ENCODE peak calls at places on chromosomes 7 and 10, in seven cellular contexts. One of them, this sample, is unnamed. For H3K4me1 and H3K9me3, the result is how much of the 10 kb centered on the place peaks cover.

GRCh38 chr10:59560990-59561389 is 148.7 kb downstream of the SLC16A9 start:
- DNase-seq in CD8-positive, alpha-beta T cell: no peak
- DNase-seq in thyroid gland: no peak
- DNase-seq in transverse colon: no peak
- DNase-seq in endodermal cell: no peak
- DNase-seq in IMR-90: no peak
- DNase-seq in A549: no peak
- DNase-seq in this sample: no peak

GRCh38 chr7:31508823-31509222 is 5.1 kb upstream of the ITPRID1 start:
- DNase-seq in A549: no peak
- DNase-seq in CD8-positive, alpha-beta T cell: no peak
- DNase-seq in endodermal cell: no peak
- DNase-seq in transverse colon: no peak
- DNase-seq in IMR-90: no peak
- DNase-seq in thyroid gland: no peak
- DNase-seq in this sample: no peak

GRCh38 chr10:123569436-123570010 is 96.6 kb upstream of the GPR26 start:
- DNase-seq in A549: no peak
- DNase-seq in IMR-90: no peak
- DNase-seq in thyroid gland: no peak
- DNase-seq in CD8-positive, alpha-beta T cell: no peak
- DNase-seq in transverse colon: no peak
- DNase-seq in endodermal cell: peak
- DNase-seq in this sample: no peak

GRCh38 chr7:155377837-155378579 is 79.9 kb upstream of the EN2 start:
- DNase-seq in IMR-90: peak
- DNase-seq in CD8-positive, alpha-beta T cell: no peak
- DNase-seq in endodermal cell: peak
- DNase-seq in A549: no peak
- DNase-seq in transverse colon: peak
- DNase-seq in thyroid gland: peak
- DNase-seq in this sample: no peak

GRCh38 chr10:130341325-130341724 is 205.1 kb downstream of the GLRX3 start:
- DNase-seq in endodermal cell: peak
- DNase-seq in A549: no peak
- DNase-seq in thyroid gland: no peak
- DNase-seq in transverse colon: no peak
- DNase-seq in CD8-positive, alpha-beta T cell: no peak
- DNase-seq in IMR-90: no peak
- DNase-seq in this sample: no peak

GRCh38 chr7:38932509-38933168 is 23.6 kb upstream of the VPS41 start:
- DNase-seq in A549: peak
- DNase-seq in IMR-90: peak
- DNase-seq in transverse colon: peak
- DNase-seq in CD8-positive, alpha-beta T cell: peak
- DNase-seq in endodermal cell: peak
- DNase-seq in thyroid gland: peak
- DNase-seq in this sample: peak

GRCh38 chr10:78212134-78212785 is 178.6 kb downstream of the RPS24 start:
- DNase-seq in CD8-positive, alpha-beta T cell: no peak
- DNase-seq in endodermal cell: no peak
- DNase-seq in transverse colon: no peak
- DNase-seq in A549: no peak
- DNase-seq in IMR-90: no peak
- DNase-seq in thyroid gland: peak
- DNase-seq in this sample: no peak

GRCh38 chr7:2017914-2018785 is 214.6 kb downstream of the MAD1L1 start:
- DNase-seq in IMR-90: no peak
- DNase-seq in CD8-positive, alpha-beta T cell: no peak
- DNase-seq in transverse colon: no peak
- DNase-seq in endodermal cell: no peak
- DNase-seq in A549: no peak
- DNase-seq in thyroid gland: no peak
- DNase-seq in this sample: no peak

GRCh38 chr7:460374-461117 is 59.1 kb downstream of the PDGFA start:
- DNase-seq in transverse colon: no peak
- DNase-seq in CD8-positive, alpha-beta T cell: no peak
- DNase-seq in IMR-90: peak
- DNase-seq in endodermal cell: peak
- DNase-seq in thyroid gland: no peak
- DNase-seq in A549: no peak
- DNase-seq in this sample: no peak

GRCh38 chr7:20778063-20778721 is 8.5 kb downstream of the SP8 start:
- DNase-seq in endodermal cell: peak
- DNase-seq in thyroid gland: peak
- DNase-seq in A549: peak
- DNase-seq in transverse colon: peak
- DNase-seq in CD8-positive, alpha-beta T cell: no peak
- DNase-seq in IMR-90: no peak
- DNase-seq in this sample: no peak

GRCh38 chr10:77346031-77346430 is 291.6 kb downstream of the KCNMA1 start:
- DNase-seq in CD8-positive, alpha-beta T cell: no peak
- DNase-seq in A549: no peak
- DNase-seq in endodermal cell: no peak
- DNase-seq in IMR-90: no peak
- DNase-seq in transverse colon: no peak
- DNase-seq in thyroid gland: peak
- DNase-seq in this sample: no peak

GRCh38 chr7:121103091-121103490 is 114.6 kb downstream of the CPED1 start:
- DNase-seq in thyroid gland: no peak
- DNase-seq in CD8-positive, alpha-beta T cell: no peak
- DNase-seq in transverse colon: no peak
- DNase-seq in endodermal cell: no peak
- DNase-seq in A549: no peak
- DNase-seq in IMR-90: no peak
- DNase-seq in this sample: no peak
- H3K4me1 ChIP-seq in thyroid gland: under half
- H3K4me1 ChIP-seq in CD8-positive, alpha-beta T cell: under half
- H3K4me1 ChIP-seq in transverse colon: under half
- H3K4me1 ChIP-seq in endodermal cell: under half
- H3K4me1 ChIP-seq in A549: under half
- H3K4me1 ChIP-seq in IMR-90: under half
- H3K4me1 ChIP-seq in this sample: under half

DNA sequence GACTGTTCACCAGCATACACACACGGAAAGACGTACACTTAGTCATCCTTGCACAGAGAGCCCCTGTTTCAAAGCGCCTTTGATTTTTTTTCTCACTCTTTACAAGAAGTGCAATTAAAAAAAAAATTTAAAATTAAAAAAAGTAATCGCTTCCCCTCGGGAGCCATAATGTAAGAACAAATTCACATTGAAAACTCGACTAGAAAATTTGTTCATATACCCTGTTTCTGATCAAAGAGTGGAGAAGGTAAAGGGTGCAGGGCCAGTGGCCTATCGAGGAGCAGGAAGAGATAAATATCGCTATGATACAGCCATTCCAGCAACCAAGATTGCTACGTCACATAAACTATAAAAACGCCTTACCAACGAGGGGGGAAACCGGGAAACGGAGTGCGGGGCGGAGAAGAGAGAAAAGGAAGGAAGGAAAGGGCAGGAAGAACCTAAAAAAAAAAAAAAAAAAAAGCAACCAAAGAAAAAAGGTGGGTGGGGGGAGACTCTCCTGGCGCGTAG is 5.0 kb upstream of the HOXA2 start:
- DNase-seq in transverse colon: peak
- DNase-seq in endodermal cell: no peak
- DNase-seq in thyroid gland: no peak
- DNase-seq in CD8-positive, alpha-beta T cell: no peak
- DNase-seq in A549: no peak
- DNase-seq in IMR-90: peak
- DNase-seq in this sample: no peak
- H3K9me3 ChIP-seq in transverse colon: under half
- H3K9me3 ChIP-seq in endodermal cell: under half
- H3K9me3 ChIP-seq in thyroid gland: under half
- H3K9me3 ChIP-seq in CD8-positive, alpha-beta T cell: under half
- H3K9me3 ChIP-seq in A549: under half
- H3K9me3 ChIP-seq in IMR-90: under half
- H3K9me3 ChIP-seq in this sample: under half

GRCh38 chr7:128352138-128352537 is 8.4 kb upstream of the RBM28 start:
- DNase-seq in IMR-90: peak
- DNase-seq in thyroid gland: peak
- DNase-seq in endodermal cell: peak
- DNase-seq in transverse colon: peak
- DNase-seq in A549: no peak
- DNase-seq in CD8-positive, alpha-beta T cell: peak
- DNase-seq in this sample: no peak
- TF ChIP-seq CTCF in IMR-90: peak
- TF ChIP-seq CTCF in thyroid gland: peak
- TF ChIP-seq CTCF in endodermal cell: peak
- TF ChIP-seq CTCF in transverse colon: peak
- TF ChIP-seq CTCF in A549: no peak
- TF ChIP-seq CTCF in CD8-positive, alpha-beta T cell: peak
- TF ChIP-seq CTCF in this sample: no peak

GRCh38 chr7:50333266-50333665 is 28.8 kb downstream of the IKZF1 start:
- DNase-seq in transverse colon: no peak
- DNase-seq in CD8-positive, alpha-beta T cell: peak
- DNase-seq in endodermal cell: peak
- DNase-seq in IMR-90: no peak
- DNase-seq in A549: no peak
- DNase-seq in thyroid gland: no peak
- DNase-seq in this sample: no peak

GRCh38 chr7:50330701-50331100 is 26.2 kb downstream of the IKZF1 start:
- DNase-seq in transverse colon: no peak
- DNase-seq in endodermal cell: no peak
- DNase-seq in CD8-positive, alpha-beta T cell: no peak
- DNase-seq in IMR-90: no peak
- DNase-seq in A549: no peak
- DNase-seq in thyroid gland: no peak
- DNase-seq in this sample: no peak

GRCh38 chr7:50332241-50333176 is 28.0 kb downstream of the IKZF1 start:
- DNase-seq in transverse colon: no peak
- DNase-seq in IMR-90: no peak
- DNase-seq in A549: no peak
- DNase-seq in thyroid gland: no peak
- DNase-seq in CD8-positive, alpha-beta T cell: no peak
- DNase-seq in endodermal cell: peak
- DNase-seq in this sample: no peak

GRCh38 chr7:50330254-50330653 is 25.7 kb downstream of the IKZF1 start:
- DNase-seq in IMR-90: no peak
- DNase-seq in thyroid gland: no peak
- DNase-seq in A549: no peak
- DNase-seq in CD8-positive, alpha-beta T cell: no peak
- DNase-seq in transverse colon: no peak
- DNase-seq in endodermal cell: no peak
- DNase-seq in this sample: no peak

GRCh38 chr7:50331564-50332208 is 27.2 kb downstream of the IKZF1 start:
- DNase-seq in CD8-positive, alpha-beta T cell: peak
- DNase-seq in transverse colon: no peak
- DNase-seq in IMR-90: no peak
- DNase-seq in endodermal cell: no peak
- DNase-seq in thyroid gland: no peak
- DNase-seq in A549: no peak
- DNase-seq in this sample: no peak
- H3K4me1 ChIP-seq in CD8-positive, alpha-beta T cell: half or more
- H3K4me1 ChIP-seq in transverse colon: under half
- H3K4me1 ChIP-seq in IMR-90: under half
- H3K4me1 ChIP-seq in endodermal cell: under half
- H3K4me1 ChIP-seq in thyroid gland: under half
- H3K4me1 ChIP-seq in A549: under half
- H3K4me1 ChIP-seq in this sample: under half